ENCODE peak calls at places on chromosomes 12 and 14, in five cellular contexts. One of them, this sample, is unnamed.

GRCh38 chr14:67583711-67584644 is 16.1 kb downstream of the PIGH start:
- DNase-seq in heart right ventricle: peak
- DNase-seq in CD4-positive, alpha-beta T cell: no peak
- DNase-seq in right lobe of liver: no peak
- DNase-seq in OCI-LY7: peak
- DNase-seq in this sample: no peak

GRCh38 chr12:40063424-40063823 is 42.5 kb downstream of the SLC2A13 start:
- DNase-seq in heart right ventricle: peak
- DNase-seq in CD4-positive, alpha-beta T cell: no peak
- DNase-seq in right lobe of liver: no peak
- DNase-seq in OCI-LY7: no peak
- DNase-seq in this sample: no peak

GRCh38 chr12:105933671-105934665 is 204.8 kb downstream of the NUAK1 start:
- DNase-seq in heart right ventricle: peak
- DNase-seq in CD4-positive, alpha-beta T cell: no peak
- DNase-seq in right lobe of liver: peak
- DNase-seq in OCI-LY7: no peak
- DNase-seq in this sample: no peak

GRCh38 chr14:54348923-54349615 is 47.7 kb upstream of the CDKN3 start:
- DNase-seq in heart right ventricle: peak
- DNase-seq in CD4-positive, alpha-beta T cell: no peak
- DNase-seq in right lobe of liver: no peak
- DNase-seq in OCI-LY7: no peak
- DNase-seq in this sample: no peak

GRCh38 chr12:113145720-113146551 is 3.6 kb upstream of the CFAP73 start:
- DNase-seq in heart right ventricle: no peak
- DNase-seq in CD4-positive, alpha-beta T cell: no peak
- DNase-seq in right lobe of liver: no peak
- DNase-seq in OCI-LY7: no peak
- DNase-seq in this sample: no peak

GRCh38 chr12:82325540-82326336 is 32.4 kb downstream of the CCDC59 start:
- DNase-seq in heart right ventricle: no peak
- DNase-seq in CD4-positive, alpha-beta T cell: no peak
- DNase-seq in right lobe of liver: no peak
- DNase-seq in OCI-LY7: no peak
- DNase-seq in this sample: no peak

GRCh38 chr12:109705291-109705690 is 8.3 kb upstream of the FAM222A start:
- DNase-seq in heart right ventricle: no peak
- DNase-seq in CD4-positive, alpha-beta T cell: no peak
- DNase-seq in right lobe of liver: no peak
- DNase-seq in OCI-LY7: no peak
- DNase-seq in this sample: no peak

GRCh38 chr12:6638305-6638704 is 2.5 kb upstream of the LPAR5 start:
- DNase-seq in heart right ventricle: no peak
- DNase-seq in CD4-positive, alpha-beta T cell: no peak
- DNase-seq in right lobe of liver: no peak
- DNase-seq in OCI-LY7: peak
- DNase-seq in this sample: no peak

GRCh38 chr14:63727231-63727735 is 582 bp downstream of the SGPP1 start:
- DNase-seq in heart right ventricle: peak
- DNase-seq in CD4-positive, alpha-beta T cell: peak
- DNase-seq in right lobe of liver: peak
- DNase-seq in OCI-LY7: peak
- DNase-seq in this sample: no peak

GRCh38 chr12:50222275-50222783 is 55.2 kb upstream of the CERS5 start:
- DNase-seq in heart right ventricle: peak
- DNase-seq in CD4-positive, alpha-beta T cell: no peak
- DNase-seq in right lobe of liver: no peak
- DNase-seq in OCI-LY7: peak
- DNase-seq in this sample: peak

GRCh38 chr12:68237068-68237467 is 11.5 kb upstream of the IL26 start:
- DNase-seq in heart right ventricle: no peak
- DNase-seq in CD4-positive, alpha-beta T cell: no peak
- DNase-seq in right lobe of liver: no peak
- DNase-seq in OCI-LY7: no peak
- DNase-seq in this sample: no peak
- TF ChIP-seq CTCF in heart right ventricle: peak
- TF ChIP-seq CTCF in CD4-positive, alpha-beta T cell: no peak
- TF ChIP-seq CTCF in right lobe of liver: no peak
- TF ChIP-seq CTCF in OCI-LY7: peak
- TF ChIP-seq CTCF in this sample: no peak

GRCh38 chr14:37124617-37125016 is 47.8 kb downstream of the SLC25A21 start:
- DNase-seq in heart right ventricle: no peak
- DNase-seq in CD4-positive, alpha-beta T cell: no peak
- DNase-seq in right lobe of liver: no peak
- DNase-seq in OCI-LY7: no peak
- DNase-seq in this sample: no peak
- TF ChIP-seq CTCF in heart right ventricle: no peak
- TF ChIP-seq CTCF in CD4-positive, alpha-beta T cell: no peak
- TF ChIP-seq CTCF in right lobe of liver: no peak
- TF ChIP-seq CTCF in OCI-LY7: no peak
- TF ChIP-seq CTCF in this sample: no peak

GRCh38 chr12:98397323-98398105 is 117.9 kb upstream of the TMPO start:
- DNase-seq in heart right ventricle: peak
- DNase-seq in CD4-positive, alpha-beta T cell: peak
- DNase-seq in right lobe of liver: peak
- DNase-seq in OCI-LY7: peak
- DNase-seq in this sample: peak
- TF ChIP-seq CTCF in heart right ventricle: peak
- TF ChIP-seq CTCF in CD4-positive, alpha-beta T cell: peak
- TF ChIP-seq CTCF in right lobe of liver: peak
- TF ChIP-seq CTCF in OCI-LY7: peak
- TF ChIP-seq CTCF in this sample: peak

GRCh38 chr14:22489247-22489551 is 99.8 kb downstream of the DAD1 start:
- DNase-seq in heart right ventricle: no peak
- DNase-seq in CD4-positive, alpha-beta T cell: no peak
- DNase-seq in right lobe of liver: no peak
- DNase-seq in OCI-LY7: no peak
- DNase-seq in this sample: no peak
- TF ChIP-seq CTCF in heart right ventricle: peak
- TF ChIP-seq CTCF in CD4-positive, alpha-beta T cell: no peak
- TF ChIP-seq CTCF in right lobe of liver: no peak
- TF ChIP-seq CTCF in OCI-LY7: peak
- TF ChIP-seq CTCF in this sample: no peak

GRCh38 chr12:128534906-128535305 is 267.9 kb downstream of the TMEM132C start:
- DNase-seq in heart right ventricle: no peak
- DNase-seq in CD4-positive, alpha-beta T cell: no peak
- DNase-seq in right lobe of liver: no peak
- DNase-seq in OCI-LY7: peak
- DNase-seq in this sample: no peak

GRCh38 chr12:128531153-128531552 is 264.2 kb downstream of the TMEM132C start:
- DNase-seq in heart right ventricle: no peak
- DNase-seq in CD4-positive, alpha-beta T cell: no peak
- DNase-seq in right lobe of liver: no peak
- DNase-seq in OCI-LY7: peak
- DNase-seq in this sample: no peak
- TF ChIP-seq CTCF in heart right ventricle: no peak
- TF ChIP-seq CTCF in CD4-positive, alpha-beta T cell: no peak
- TF ChIP-seq CTCF in right lobe of liver: no peak
- TF ChIP-seq CTCF in OCI-LY7: peak
- TF ChIP-seq CTCF in this sample: no peak

GRCh38 chr14:61894452-61895077 is 132.3 kb downstream of the SNAPC1 start:
- DNase-seq in heart right ventricle: peak
- DNase-seq in CD4-positive, alpha-beta T cell: peak
- DNase-seq in right lobe of liver: peak
- DNase-seq in OCI-LY7: peak
- DNase-seq in this sample: peak
- TF ChIP-seq CTCF in heart right ventricle: peak
- TF ChIP-seq CTCF in CD4-positive, alpha-beta T cell: peak
- TF ChIP-seq CTCF in right lobe of liver: peak
- TF ChIP-seq CTCF in OCI-LY7: peak
- TF ChIP-seq CTCF in this sample: peak

GRCh38 chr14:95496690-95497241 is 19.7 kb downstream of the SYNE3 start:
- DNase-seq in heart right ventricle: no peak
- DNase-seq in CD4-positive, alpha-beta T cell: no peak
- DNase-seq in right lobe of liver: no peak
- DNase-seq in OCI-LY7: no peak
- DNase-seq in this sample: no peak
- TF ChIP-seq CTCF in heart right ventricle: no peak
- TF ChIP-seq CTCF in CD4-positive, alpha-beta T cell: no peak
- TF ChIP-seq CTCF in right lobe of liver: no peak
- TF ChIP-seq CTCF in OCI-LY7: no peak
- TF ChIP-seq CTCF in this sample: no peak